ENCODE peak calls at places on chromosomes 6 and 20, in five cellular contexts. T, D, W, F and A are unnamed samples.

GRCh38 chr6:107805504-107805903 is 18.6 kb downstream of the SCML4 start:
- DNase-seq in T (no peak), D (no peak), W (no peak), F (no peak), A (no peak)

GRCh38 chr6:41273699-41274098 is 12.8 kb downstream of the TREM1 start:
- DNase-seq in T (no peak), D (no peak), W (no peak), F (no peak), A (no peak)

GRCh38 chr20:16020971-16021370 is 552.3 kb downstream of the KIF16B start:
- DNase-seq in T (peak; percentile 62), D (peak; percentile 56), W (no peak), F (peak; percentile 84), A (peak; percentile 78)

GRCh38 chr20:18719426-18719825 is 94.2 kb upstream of the SCP2D1 start:
- DNase-seq in T (peak; percentile 53), D (peak; percentile 80), W (no peak), F (peak; percentile 48), A (peak; percentile 57)

GRCh38 chr20:62828551-62829230 is 11.8 kb downstream of the COL9A3 start:
- DNase-seq in T (no peak), D (no peak), W (no peak), F (no peak), A (no peak)

GRCh38 chr20:20237093-20237959 is 130.6 kb upstream of the INSM1 start:
- DNase-seq in T (peak; percentile 21), D (peak; percentile 45), W (peak; percentile 35), F (peak; percentile 12), A (peak; percentile 27)

GRCh38 chr6:34709386-34709785 is 12.8 kb upstream of the ILRUN start:
- DNase-seq in T (peak; percentile 18), D (peak; percentile 52), W (peak; percentile 93), F (no peak), A (peak; percentile 83)

GRCh38 chr6:163340201-163340887 is 74.2 kb upstream of the QKI start:
- DNase-seq in T (no peak), D (no peak), W (no peak), F (no peak), A (no peak)

GRCh38 chr20:3795511-3796468 is at the start of gene CDC25B:
- DNase-seq in T (peak; percentile 89), D (peak; percentile 95), W (peak; percentile 95), F (peak; percentile 65), A (peak; percentile 91)

GRCh38 chr6:151448623-151449022 is 3.3 kb downstream of the RMND1 start:
- DNase-seq in T (no peak), D (no peak), W (no peak), F (peak; percentile 40), A (no peak)

GRCh38 chr6:123415844-123416468 is 220.8 kb downstream of the TRDN start:
- DNase-seq in T (peak; percentile 52), D (peak; percentile 75), W (peak; percentile 71), F (peak; percentile 62), A (peak; percentile 65)

GRCh38 chr6:80522556-80522955 is 416.1 kb downstream of the BCKDHB start:
- DNase-seq in T (no peak), D (no peak), W (no peak), F (no peak), A (no peak)

GRCh38 chr6:122838060-122838780 is 49.2 kb downstream of the SMPDL3A start:
- DNase-seq in T (no peak), D (peak; percentile 35), W (no peak), F (peak; percentile 28), A (peak; percentile 38)

GRCh38 chr6:107822154-107823046 is 1.7 kb downstream of the SCML4 start:
- DNase-seq in T (no peak), D (no peak), W (no peak), F (no peak), A (no peak)

GRCh38 chr20:32651537-32651936 is 22.2 kb downstream of the C20orf203 start:
- DNase-seq in T (no peak), D (no peak), W (no peak), F (no peak), A (no peak)

GRCh38 chr6:87808005-87808757 is 106.1 kb upstream of the AKIRIN2 start:
- DNase-seq in T (no peak), D (peak; percentile 65), W (no peak), F (peak; percentile 96), A (peak; percentile 73)

GRCh38 chr6:43851204-43851855 is 81.3 kb downstream of the VEGFA start:
- DNase-seq in T (peak; percentile 65), D (peak; percentile 94), W (no peak), F (peak; percentile 83), A (peak; percentile 38)

GRCh38 chr6:101013612-101014195 is 132.6 kb upstream of the ASCC3 start:
- DNase-seq in T (no peak), D (no peak), W (no peak), F (no peak), A (peak; percentile 2)

GRCh38 chr6:47278545-47278944 is 31.2 kb downstream of the TNFRSF21 start:
- DNase-seq in T (no peak), D (no peak), W (no peak), F (peak; percentile 92), A (peak; percentile 75)

GRCh38 chr20:37990571-37991151 is 42.6 kb downstream of the TTI1 start:
- DNase-seq in T (peak; percentile 84), D (peak; percentile 80), W (peak; percentile 28), F (peak; percentile 86), A (peak; percentile 83)

GRCh38 chr6:2275207-2275891 is 29.9 kb upstream of the GMDS start:
- DNase-seq in T (peak; percentile 10), D (peak; percentile 55), W (no peak), F (no peak), A (peak; percentile 18)

GRCh38 chr20:35697696-35698297 is 1.4 kb downstream of the NFS1 start:
- DNase-seq in T (no peak), D (no peak), W (no peak), F (no peak), A (no peak)